ENCODE peak calls at places on chromosomes 12 and 14, in eight cellular contexts. G is uterus, Y is OCI-LY7, R is astrocyte of the spinal cord, U is psoas muscle, P is HL-60, V is hepatocyte, T is HepG2. C is an unnamed sample.

GRCh38 chr12:39502657-39503056 is 59.7 kb upstream of the KIF21A start:
- DNase-seq in G (no peak), Y (no peak), P (no peak), V (no peak), R (no peak), T (no peak), U (no peak), C (no peak)

GRCh38 chr12:69546693-69547438 is 38.4 kb upstream of the CCT2 start:
- DNase-seq in T (no peak), Y (no peak), U (no peak), V (no peak), R (no peak), G (no peak), P (no peak), C (no peak)

GRCh38 chr12:262817-263216 is at the start of gene SLC6A13:
- DNase-seq in U (no peak), G (no peak), T (no peak), Y (no peak), P (no peak), R (no peak), V (no peak), C (no peak)

GRCh38 chr14:69657961-69658360 is 46.6 kb downstream of the SUSD6 start:
- DNase-seq in G (no peak), V (peak; percentile 77), Y (no peak), P (no peak), R (peak; percentile 60), U (no peak), T (peak; percentile 63), C (peak; percentile 76)

GRCh38 chr14:61192970-61193369 is 88.2 kb downstream of the TMEM30B start:
- DNase-seq in P (no peak), U (no peak), R (no peak), T (no peak), V (no peak), Y (no peak), G (no peak), C (no peak)

GRCh38 chr12:86496595-86496994 is 240.4 kb upstream of the MGAT4C start:
- DNase-seq in R (no peak), V (no peak), Y (no peak), T (no peak), P (no peak), U (no peak), G (no peak), C (no peak)

GRCh38 chr12:5456906-5457305 is 25.0 kb downstream of the NTF3 start:
- DNase-seq in G (no peak), V (no peak), R (peak; percentile 55), P (peak; percentile 33), T (no peak), U (no peak), Y (peak; percentile 83), C (no peak)

GRCh38 chr12:90589966-90590365 is 365.0 kb downstream of the CCER1 start:
- DNase-seq in P (no peak), T (no peak), V (no peak), Y (no peak), U (no peak), G (no peak), R (no peak), C (no peak)

GRCh38 chr12:126198966-126199692 is 1133.9 kb downstream of the AACS start:
- DNase-seq in Y (no peak), G (no peak), P (no peak), R (peak; percentile 13), T (no peak), U (no peak), V (no peak), C (peak; percentile 8)

DNA sequence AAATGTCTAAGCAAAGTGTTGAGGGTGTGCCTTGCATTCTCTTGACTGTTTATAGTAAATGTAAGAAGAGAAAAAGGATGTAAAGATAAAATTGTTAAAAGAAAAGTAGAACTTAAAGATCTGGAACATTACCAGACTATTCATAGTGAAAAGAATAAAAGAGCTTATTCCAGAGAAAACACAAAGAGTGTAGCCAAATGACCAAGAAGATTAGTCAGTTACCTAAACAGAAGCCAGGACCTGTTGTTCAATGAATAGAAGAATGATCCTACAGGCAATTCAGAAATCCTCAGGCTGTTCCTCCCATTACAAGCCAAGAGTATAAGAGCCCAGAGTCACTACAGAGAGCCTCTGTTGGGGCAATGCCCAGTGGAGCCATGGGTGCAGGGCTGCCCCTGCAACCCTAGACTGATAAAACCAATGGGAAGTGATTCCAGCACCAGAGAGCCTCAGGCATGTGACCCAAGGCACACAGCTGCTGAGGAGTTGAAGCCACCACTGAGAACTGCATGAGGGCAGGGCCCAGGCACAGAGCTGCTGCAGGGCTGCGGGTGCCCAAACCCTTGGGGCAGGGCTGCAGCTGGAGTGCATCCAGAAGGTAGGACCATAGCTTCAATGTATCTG is 91.1 kb upstream of the SLC38A4 start:
- DNase-seq in R (peak; percentile 47), P (no peak), U (no peak), Y (no peak), V (no peak), T (no peak), G (no peak), C (no peak)
- H3K4me3 ChIP-seq in R (no peak overlapping the region), P (no peak overlapping the region), U (no peak overlapping the region), Y (no peak overlapping the region), V (no peak overlapping the region), T (no peak overlapping the region), G (no peak overlapping the region), C (no peak overlapping the region)

DNA sequence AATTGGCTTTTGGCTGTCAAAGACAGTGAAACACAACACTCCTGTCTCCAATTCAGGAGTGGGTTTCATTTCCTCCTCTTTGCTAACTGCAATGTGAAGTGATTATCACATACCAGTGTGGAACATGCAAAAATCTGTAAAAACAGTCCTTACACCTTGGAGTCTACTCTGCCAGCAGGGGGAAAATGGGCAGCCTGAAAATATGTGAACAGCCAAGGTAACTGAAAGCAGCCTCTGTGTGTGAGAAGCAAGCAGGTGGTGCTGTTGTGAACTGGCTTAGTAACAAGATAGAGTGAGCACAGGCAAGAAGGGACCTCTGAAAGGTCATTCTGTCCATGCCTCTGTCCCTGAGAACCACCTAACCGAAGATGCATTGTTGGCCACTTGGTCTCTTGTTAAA is 6.0 kb downstream of the PRMT8 start:
- DNase-seq in G (no peak), P (no peak), V (peak; percentile 22), T (peak; percentile 12), Y (peak; percentile 4), R (no peak), U (no peak), C (no peak)
- TF ChIP-seq CTCF in G (no peak), P (no peak), V (peak; percentile 14), T (no peak), Y (peak; percentile 25), R (no peak), U (no peak), C (peak; percentile 40)

GRCh38 chr12:57852620-57853509 is 6.3 kb upstream of the CTDSP2 start:
- DNase-seq in R (no peak), G (peak; percentile 71), Y (no peak), T (peak; percentile 32), P (no peak), V (peak; percentile 78), U (peak; percentile 53), C (no peak)
- H3K4me3 ChIP-seq in R (peak overlapping the region; percentile 25), G (peak overlapping the region; percentile 36), Y (no peak overlapping the region), T (peak overlapping the region; percentile 31), P (no peak overlapping the region), V (no peak overlapping the region), U (peak overlapping the region; percentile 65), C (no peak overlapping the region)

GRCh38 chr14:102498005-102498677 is 11.4 kb downstream of the ANKRD9 start:
- DNase-seq in V (peak; percentile 5), G (no peak), P (no peak), U (no peak), T (no peak), R (no peak), Y (no peak), C (no peak)
- TF ChIP-seq CTCF in V (peak; percentile 9), G (no peak), P (no peak), U (peak; percentile 21), T (peak; percentile 71), R (peak; percentile 28), Y (peak; percentile 59), C (peak; percentile 49)

GRCh38 chr14:77607741-77608302 is 8.6 kb downstream of the SPTLC2 start:
- DNase-seq in T (no peak), V (no peak), G (no peak), Y (no peak), P (peak; percentile 39), U (no peak), R (no peak), C (no peak)
- H3K4me3 ChIP-seq in T (no peak overlapping the region), V (no peak overlapping the region), G (no peak overlapping the region), Y (no peak overlapping the region), P (no peak overlapping the region), U (no peak overlapping the region), R (no peak overlapping the region), C (no peak overlapping the region)

C was measured in LNCaP clone FGC.